ENCODE peak calls at places on chromosomes 1 and 21, in four cellular contexts. J is A549, A is HepG2, S is K562. K is an unnamed sample.

GRCh38 chr1:44436401-44437394 is 31.6 kb downstream of the RNF220 start:
- DNase-seq in S (no peak), A (no peak), J (no peak), K (no peak)

GRCh38 chr1:45643341-45643740 is 19.5 kb upstream of the CCDC17 start:
- DNase-seq in J (no peak), A (no peak), S (no peak), K (no peak)

GRCh38 chr1:152167835-152168534 is 9.0 kb upstream of the RPTN start:
- DNase-seq in A (peak), S (no peak), J (peak), K (no peak)

GRCh38 chr1:230642263-230642959 is at the start of gene COG2:
- DNase-seq in J (peak), S (peak), A (peak), K (peak)

GRCh38 chr1:245589827-245590421 is 435.1 kb downstream of the KIF26B start:
- DNase-seq in S (no peak), A (no peak), J (no peak), K (no peak)

GRCh38 chr1:212671342-212672031 is 28.2 kb downstream of the BATF3 start:
- DNase-seq in S (no peak), J (peak), A (no peak), K (no peak)

GRCh38 chr1:233386336-233386735 is 58.8 kb downstream of the MAP3K21 start:
- DNase-seq in J (no peak), S (no peak), A (no peak), K (no peak)

GRCh38 chr1:109490029-109490933 is 3.6 kb upstream of the CYB561D1 start:
- DNase-seq in A (peak), J (peak), S (peak), K (no peak)

GRCh38 chr1:234987415-234988159 is 141.1 kb downstream of the TOMM20 start:
- DNase-seq in A (peak), S (no peak), J (peak), K (peak)

GRCh38 chr1:53183277-53183990 is 13.2 kb upstream of the CPT2 start:
- DNase-seq in S (peak), J (no peak), A (peak), K (no peak)

DNA sequence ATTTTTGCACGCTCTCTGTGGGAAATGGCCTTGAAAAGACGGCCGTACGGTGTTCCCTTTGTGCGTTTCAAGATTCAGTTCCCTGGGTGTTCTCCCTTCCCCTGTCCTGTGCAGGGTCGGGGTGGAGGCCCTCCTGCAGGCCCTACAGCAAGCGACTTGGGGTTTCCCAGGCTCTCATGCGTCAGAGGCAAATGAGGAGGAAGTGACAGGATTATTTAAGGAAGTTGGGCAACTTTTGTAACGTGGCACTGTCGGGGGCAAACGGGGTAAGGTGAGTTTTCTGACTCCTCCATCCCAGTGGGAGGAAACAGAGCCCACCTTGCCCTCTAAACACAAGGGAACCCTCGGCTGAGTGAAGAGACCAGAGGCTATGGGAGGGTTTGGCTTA is 16.1 kb upstream of the AJAP1 start:
- DNase-seq in S (no peak), A (no peak), J (no peak), K (no peak)
- TF ChIP-seq RNF2 in S (no peak), A (no peak), J (no peak), K (no peak)

GRCh38 chr1:160740133-160740688 is 1.2 kb downstream of the SLAMF7 start:
- DNase-seq in S (no peak), A (no peak), J (no peak), K (no peak)
- TF ChIP-seq RFX5 in S (no peak), A (no peak), J (no peak), K (no peak)

DNA sequence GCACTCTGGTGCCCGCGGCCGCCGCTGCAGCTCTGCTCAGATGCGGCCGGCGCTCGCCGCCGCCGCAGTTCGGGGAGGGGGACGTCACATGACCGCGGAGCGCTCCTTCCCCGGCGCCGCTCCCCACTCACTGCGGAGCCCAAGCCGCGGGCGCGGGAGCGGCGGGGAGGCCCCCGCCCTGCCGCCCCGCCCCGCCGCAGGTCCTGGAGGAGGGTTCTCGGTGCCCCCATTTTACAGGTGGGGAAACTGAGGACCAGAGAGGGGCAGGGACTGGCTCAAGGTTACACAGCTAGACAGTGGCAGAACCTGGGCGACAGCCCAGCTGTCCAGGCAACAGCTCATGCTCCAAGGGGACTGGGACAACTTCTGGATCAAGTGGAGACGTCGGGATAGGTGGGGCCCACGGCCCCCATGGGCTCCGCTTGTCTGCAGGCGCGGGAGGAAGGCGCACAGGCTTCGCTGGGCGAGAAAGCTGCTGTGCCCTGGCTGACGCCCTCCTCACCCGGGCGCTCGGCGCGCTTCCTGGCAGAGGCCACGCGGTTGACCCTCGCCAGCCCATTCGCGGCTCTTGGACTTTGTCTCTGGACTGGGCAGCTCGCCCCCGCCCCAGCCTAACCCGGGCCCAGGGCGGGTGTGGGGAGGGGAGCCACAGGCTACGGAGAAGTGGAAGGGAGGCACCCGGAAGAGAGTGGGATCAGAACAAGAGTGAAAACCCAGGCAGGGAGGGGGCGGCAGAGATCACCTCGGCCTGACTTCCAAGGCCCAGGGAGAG is at the start of gene RAP1GAP:
- DNase-seq in J (no peak), S (peak), A (peak), K (no peak)
- TF ChIP-seq RNF2 in J (no peak), S (no peak), A (peak), K (no peak)

DNA sequence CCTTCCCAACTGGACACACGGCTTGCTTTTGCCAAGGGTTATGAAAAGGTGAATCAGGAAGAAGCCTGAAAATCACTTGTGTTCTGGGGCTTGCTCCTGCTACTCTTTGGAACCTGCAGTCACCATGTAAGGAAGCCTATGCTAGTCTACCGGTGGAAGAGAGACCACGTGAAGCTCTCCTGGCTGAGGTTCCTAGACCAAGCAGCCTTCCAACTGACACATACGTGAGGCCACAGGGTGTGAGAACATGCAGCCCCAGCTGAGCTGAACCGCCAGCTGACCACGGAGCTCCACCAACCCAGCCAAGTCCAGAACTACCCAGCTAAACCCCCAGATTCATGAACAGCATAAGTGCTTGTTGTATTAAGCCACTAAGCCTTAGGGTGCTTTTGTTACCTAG is 72.8 kb upstream of the KRTAP19-8 start:
- DNase-seq in J (no peak), A (no peak), S (no peak), K (no peak)
- TF ChIP-seq RFX5 in J (no peak), A (no peak), S (no peak), K (no peak)